ENCODE peak calls at places on chromosomes 16 and 17, in seven cellular contexts. One of them, this sample, is unnamed. For H3K9me3, the result is how much of the 10 kb centered on the place peaks cover.

GRCh38 chr16:15643453-15644305 is 725 bp upstream of the MARF1 start:
- DNase-seq in A549: peak
- DNase-seq in endodermal cell: peak
- DNase-seq in stomach: no peak
- DNase-seq in psoas muscle: no peak
- DNase-seq in ovary: peak
- DNase-seq in mucosa of descending colon: peak
- DNase-seq in this sample: no peak

GRCh38 chr17:72609501-72609900 is 483.0 kb downstream of the SLC39A11 start:
- DNase-seq in mucosa of descending colon: peak
- DNase-seq in endodermal cell: no peak
- DNase-seq in A549: peak
- DNase-seq in psoas muscle: no peak
- DNase-seq in stomach: peak
- DNase-seq in ovary: no peak
- DNase-seq in this sample: no peak

GRCh38 chr16:73847090-73847489 is 449.5 kb upstream of the PSMD7 start:
- DNase-seq in endodermal cell: peak
- DNase-seq in A549: no peak
- DNase-seq in psoas muscle: no peak
- DNase-seq in mucosa of descending colon: peak
- DNase-seq in ovary: no peak
- DNase-seq in stomach: no peak
- DNase-seq in this sample: no peak

GRCh38 chr16:84423416-84423837 is 55.1 kb downstream of the ATP2C2 start:
- DNase-seq in endodermal cell: peak
- DNase-seq in stomach: no peak
- DNase-seq in psoas muscle: no peak
- DNase-seq in ovary: no peak
- DNase-seq in A549: peak
- DNase-seq in mucosa of descending colon: peak
- DNase-seq in this sample: no peak

GRCh38 chr17:81518785-81519283 is 6.2 kb upstream of the ACTG1 start:
- DNase-seq in psoas muscle: peak
- DNase-seq in A549: peak
- DNase-seq in endodermal cell: peak
- DNase-seq in mucosa of descending colon: peak
- DNase-seq in ovary: peak
- DNase-seq in stomach: peak
- DNase-seq in this sample: peak

GRCh38 chr16:12507366-12507765 is 296.3 kb downstream of the CPPED1 start:
- DNase-seq in mucosa of descending colon: no peak
- DNase-seq in psoas muscle: no peak
- DNase-seq in ovary: no peak
- DNase-seq in endodermal cell: no peak
- DNase-seq in stomach: no peak
- DNase-seq in A549: no peak
- DNase-seq in this sample: no peak

GRCh38 chr16:10964039-10964890 is 19.9 kb downstream of the CLEC16A start:
- DNase-seq in ovary: peak
- DNase-seq in A549: peak
- DNase-seq in stomach: peak
- DNase-seq in endodermal cell: peak
- DNase-seq in mucosa of descending colon: peak
- DNase-seq in psoas muscle: peak
- DNase-seq in this sample: peak

GRCh38 chr17:47660064-47660492 is 10.4 kb downstream of the KPNB1 start:
- DNase-seq in psoas muscle: no peak
- DNase-seq in mucosa of descending colon: no peak
- DNase-seq in ovary: no peak
- DNase-seq in endodermal cell: no peak
- DNase-seq in A549: no peak
- DNase-seq in stomach: no peak
- DNase-seq in this sample: no peak

GRCh38 chr16:90044111-90044551 is 24.9 kb upstream of the DBNDD1 start:
- DNase-seq in psoas muscle: no peak
- DNase-seq in mucosa of descending colon: peak
- DNase-seq in ovary: no peak
- DNase-seq in endodermal cell: peak
- DNase-seq in stomach: peak
- DNase-seq in A549: peak
- DNase-seq in this sample: peak

GRCh38 chr17:37713624-37714023 is 31.2 kb downstream of the HNF1B start:
- DNase-seq in endodermal cell: no peak
- DNase-seq in psoas muscle: no peak
- DNase-seq in ovary: no peak
- DNase-seq in A549: no peak
- DNase-seq in stomach: no peak
- DNase-seq in mucosa of descending colon: no peak
- DNase-seq in this sample: no peak

GRCh38 chr17:80279895-80280294 is 19.2 kb downstream of the RNF213 start:
- DNase-seq in mucosa of descending colon: no peak
- DNase-seq in ovary: peak
- DNase-seq in psoas muscle: peak
- DNase-seq in A549: no peak
- DNase-seq in stomach: no peak
- DNase-seq in endodermal cell: no peak
- DNase-seq in this sample: no peak

GRCh38 chr17:17503566-17504130 is 7.5 kb upstream of the RASD1 start:
- DNase-seq in ovary: peak
- DNase-seq in psoas muscle: peak
- DNase-seq in endodermal cell: no peak
- DNase-seq in A549: no peak
- DNase-seq in stomach: no peak
- DNase-seq in mucosa of descending colon: no peak
- DNase-seq in this sample: peak

GRCh38 chr17:11644265-11645212 is 46.3 kb downstream of the DNAH9 start:
- DNase-seq in mucosa of descending colon: peak
- DNase-seq in psoas muscle: no peak
- DNase-seq in A549: peak
- DNase-seq in endodermal cell: peak
- DNase-seq in ovary: peak
- DNase-seq in stomach: peak
- DNase-seq in this sample: no peak

GRCh38 chr17:83101805-83102480 is 22.5 kb downstream of the METRNL start:
- DNase-seq in endodermal cell: no peak
- DNase-seq in psoas muscle: no peak
- DNase-seq in A549: no peak
- DNase-seq in stomach: peak
- DNase-seq in ovary: no peak
- DNase-seq in mucosa of descending colon: peak
- DNase-seq in this sample: no peak

GRCh38 chr16:15765880-15766279 is 90.9 kb downstream of the MYH11 start:
- DNase-seq in ovary: no peak
- DNase-seq in endodermal cell: peak
- DNase-seq in A549: peak
- DNase-seq in psoas muscle: no peak
- DNase-seq in mucosa of descending colon: peak
- DNase-seq in stomach: no peak
- DNase-seq in this sample: no peak

GRCh38 chr17:82441686-82442487 is 8.7 kb downstream of the CYBC1 start:
- DNase-seq in psoas muscle: no peak
- DNase-seq in ovary: no peak
- DNase-seq in stomach: no peak
- DNase-seq in mucosa of descending colon: no peak
- DNase-seq in A549: no peak
- DNase-seq in endodermal cell: peak
- DNase-seq in this sample: no peak

GRCh38 chr16:5504028-5504758 is 406.6 kb upstream of the EEF2KMT start:
- DNase-seq in A549: no peak
- DNase-seq in stomach: peak
- DNase-seq in mucosa of descending colon: no peak
- DNase-seq in ovary: no peak
- DNase-seq in psoas muscle: no peak
- DNase-seq in endodermal cell: no peak
- DNase-seq in this sample: no peak

GRCh38 chr16:10256855-10257641 is 74.8 kb upstream of the GRIN2A start:
- DNase-seq in mucosa of descending colon: peak
- DNase-seq in stomach: peak
- DNase-seq in A549: peak
- DNase-seq in psoas muscle: no peak
- DNase-seq in ovary: peak
- DNase-seq in endodermal cell: peak
- DNase-seq in this sample: no peak

GRCh38 chr16:89129378-89129777 is 35.7 kb downstream of the ACSF3 start:
- DNase-seq in endodermal cell: no peak
- DNase-seq in psoas muscle: no peak
- DNase-seq in ovary: no peak
- DNase-seq in mucosa of descending colon: no peak
- DNase-seq in stomach: no peak
- DNase-seq in A549: no peak
- DNase-seq in this sample: no peak

DNA sequence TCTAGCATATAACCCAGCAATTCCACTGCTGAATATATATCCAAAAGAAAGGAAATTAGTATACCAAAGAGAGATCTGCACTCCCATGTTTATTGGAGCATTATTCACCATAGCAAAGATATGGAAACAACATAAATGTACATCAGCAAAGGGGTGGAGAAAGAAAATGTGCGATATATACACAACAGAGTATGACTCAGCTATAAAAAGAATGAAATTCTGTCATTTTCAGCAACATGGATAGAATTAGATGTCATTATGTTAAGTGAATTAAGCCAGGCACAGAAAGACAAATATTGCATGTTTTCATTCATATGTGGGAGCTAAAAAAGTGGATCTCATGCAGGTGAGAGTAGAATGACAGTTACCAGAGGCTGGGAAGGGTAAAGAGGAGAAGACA is 279.7 kb upstream of the AXIN2 start:
- DNase-seq in A549: no peak
- DNase-seq in stomach: no peak
- DNase-seq in endodermal cell: no peak
- DNase-seq in ovary: no peak
- DNase-seq in mucosa of descending colon: no peak
- DNase-seq in psoas muscle: no peak
- DNase-seq in this sample: no peak
- H3K9me3 ChIP-seq in A549: under half
- H3K9me3 ChIP-seq in stomach: under half
- H3K9me3 ChIP-seq in endodermal cell: under half
- H3K9me3 ChIP-seq in ovary: under half
- H3K9me3 ChIP-seq in mucosa of descending colon: under half
- H3K9me3 ChIP-seq in psoas muscle: under half
- H3K9me3 ChIP-seq in this sample: under half

DNA sequence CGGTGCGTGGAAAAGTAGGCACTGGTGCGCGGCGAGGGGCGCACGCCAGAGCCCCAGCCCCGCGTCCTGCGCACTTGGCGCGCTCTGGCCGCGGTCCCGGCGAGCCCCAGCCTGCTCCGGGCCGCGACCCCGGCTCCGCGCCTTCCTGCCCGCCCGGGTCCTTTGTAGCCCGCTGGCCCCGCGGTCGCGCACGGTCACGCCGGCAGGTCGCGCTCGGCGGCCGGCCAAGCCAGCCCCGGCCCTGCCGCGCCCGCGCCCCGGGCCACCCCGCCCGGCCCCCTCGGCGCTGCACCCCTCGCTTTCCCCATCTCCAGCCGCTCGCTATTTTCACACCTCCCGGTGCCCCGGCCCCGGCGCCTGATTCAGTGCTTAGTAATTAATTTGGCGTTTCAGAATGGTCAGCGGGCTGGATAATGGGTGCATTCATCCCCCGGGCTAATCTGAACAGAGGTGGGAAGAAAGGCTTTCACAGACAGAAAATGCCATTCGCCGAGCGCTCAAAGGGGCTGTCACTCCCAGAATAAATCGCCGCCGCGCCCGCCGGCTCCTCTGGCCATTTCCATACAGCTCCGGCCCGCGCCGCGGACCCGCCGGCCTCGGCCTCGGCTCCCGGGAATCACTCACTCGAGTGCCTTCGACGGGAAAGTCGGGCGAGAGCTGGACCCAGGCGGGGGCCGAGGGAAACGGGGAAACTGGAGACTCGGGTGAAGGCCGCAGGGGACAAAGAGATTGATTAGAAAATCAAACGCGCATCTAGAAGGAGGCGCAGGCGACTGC is 17.8 kb upstream of the NTN1 start:
- DNase-seq in A549: no peak
- DNase-seq in ovary: no peak
- DNase-seq in psoas muscle: no peak
- DNase-seq in stomach: no peak
- DNase-seq in endodermal cell: peak
- DNase-seq in mucosa of descending colon: no peak
- DNase-seq in this sample: no peak
- H3K4me3 ChIP-seq in A549: peak
- H3K4me3 ChIP-seq in ovary: peak
- H3K4me3 ChIP-seq in psoas muscle: peak
- H3K4me3 ChIP-seq in stomach: peak
- H3K4me3 ChIP-seq in endodermal cell: peak
- H3K4me3 ChIP-seq in mucosa of descending colon: no peak
- H3K4me3 ChIP-seq in this sample: peak

DNA sequence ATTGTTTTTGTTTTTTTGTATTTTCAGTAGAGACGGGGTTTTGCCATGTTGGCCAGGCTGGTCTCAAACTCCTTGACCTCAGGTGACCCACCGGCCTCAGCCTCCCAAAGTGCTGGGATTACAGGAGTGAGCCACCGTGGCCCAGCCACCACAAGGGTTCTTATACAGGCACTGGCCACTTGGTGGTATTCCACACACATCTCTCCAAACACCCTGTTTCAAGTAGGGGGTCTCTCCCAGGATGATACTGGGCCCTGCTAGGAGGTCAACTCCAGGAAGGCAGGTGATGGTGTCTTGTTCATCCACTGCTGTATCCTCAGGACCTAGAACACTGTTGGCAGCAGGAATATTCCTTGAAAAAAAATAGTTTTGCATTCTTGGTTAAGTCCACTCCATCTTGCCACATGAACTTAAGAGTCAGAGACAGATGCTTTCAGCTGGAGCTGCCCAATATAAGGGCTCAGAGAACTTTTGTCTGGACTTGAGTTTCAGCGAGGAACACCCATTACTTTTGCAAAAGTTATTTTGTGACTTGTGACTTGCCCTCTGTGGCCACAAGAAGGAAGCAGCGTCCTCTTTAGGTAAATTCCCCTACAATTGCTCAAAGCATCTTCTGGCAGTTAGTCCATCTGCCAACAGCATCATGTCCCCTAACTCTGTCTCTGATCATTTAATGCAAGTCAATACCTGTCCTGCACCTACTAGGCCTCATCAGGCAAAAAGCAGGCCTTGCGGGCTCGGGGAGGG is 7.4 kb upstream of the EEF2K start:
- DNase-seq in endodermal cell: no peak
- DNase-seq in stomach: no peak
- DNase-seq in A549: no peak
- DNase-seq in psoas muscle: no peak
- DNase-seq in ovary: no peak
- DNase-seq in mucosa of descending colon: no peak
- DNase-seq in this sample: no peak
- TF ChIP-seq CTCF in endodermal cell: peak
- TF ChIP-seq CTCF in stomach: no peak
- TF ChIP-seq CTCF in A549: no peak
- TF ChIP-seq CTCF in psoas muscle: no peak
- TF ChIP-seq CTCF in ovary: no peak
- TF ChIP-seq CTCF in mucosa of descending colon: no peak
- TF ChIP-seq CTCF in this sample: peak

DNA sequence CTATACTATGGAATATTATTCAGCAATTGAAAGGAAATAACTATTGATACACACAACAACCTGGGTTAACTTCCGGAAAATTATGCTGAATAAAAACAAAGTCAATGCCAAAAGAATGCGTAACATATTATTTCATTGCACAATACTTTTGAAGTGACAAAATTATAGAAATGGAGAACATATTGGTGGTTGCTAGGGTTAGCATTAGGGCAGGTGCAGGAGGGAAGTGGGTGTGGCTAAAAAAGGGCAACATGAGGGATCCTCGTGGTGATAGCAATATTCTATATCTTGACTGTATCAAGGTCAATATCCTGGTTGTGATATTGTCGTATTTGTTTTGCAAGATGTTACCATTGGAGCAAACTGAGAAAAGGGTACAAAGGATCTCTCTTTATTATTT is 34.8 kb downstream of the PIK3R5 start:
- DNase-seq in endodermal cell: no peak
- DNase-seq in A549: no peak
- DNase-seq in stomach: no peak
- DNase-seq in psoas muscle: no peak
- DNase-seq in mucosa of descending colon: no peak
- DNase-seq in ovary: no peak
- DNase-seq in this sample: no peak
- H3K9me3 ChIP-seq in endodermal cell: under half
- H3K9me3 ChIP-seq in A549: half or more
- H3K9me3 ChIP-seq in stomach: under half
- H3K9me3 ChIP-seq in psoas muscle: under half
- H3K9me3 ChIP-seq in mucosa of descending colon: under half
- H3K9me3 ChIP-seq in ovary: under half
- H3K9me3 ChIP-seq in this sample: under half